ENCODE peak calls at places on chromosomes 4 and X, in eight cellular contexts. One of them, this sample, is unnamed.

GRCh38 chrX:153474718-153475117 is 4.3 kb upstream of the HAUS7 start:
- DNase-seq in caudate nucleus: no peak
- DNase-seq in activated CD4-positive, alpha-beta T cell treated with anti-CD3 and anti-CD28 coated beads, Interleukin-2, amount 50 U/mL, for 4 hours: peak
- DNase-seq in Calu3: peak
- DNase-seq in PC-3: peak
- DNase-seq in stimulated activated naive B cell treated with anti-CD40 and anti-IgM and Interleukin-4, amounts not matched to agents 10 μg/mL and 1 μg/mL and 100 μg/mL, for 72 hours: peak
- DNase-seq in anterior cingulate cortex: no peak
- DNase-seq in H9: no peak
- DNase-seq in this sample: peak

GRCh38 chr4:28444886-28445496 is 1584.3 kb downstream of the STIM2 start:
- DNase-seq in caudate nucleus: no peak
- DNase-seq in activated CD4-positive, alpha-beta T cell treated with anti-CD3 and anti-CD28 coated beads, Interleukin-2, amount 50 U/mL, for 4 hours: no peak
- DNase-seq in PC-3: peak
- DNase-seq in anterior cingulate cortex: no peak
- DNase-seq in stimulated activated naive B cell treated with anti-CD40 and anti-IgM and Interleukin-4, amounts not matched to agents 10 μg/mL and 1 μg/mL and 100 μg/mL, for 72 hours: no peak
- DNase-seq in H9: no peak
- DNase-seq in Calu3: no peak
- DNase-seq in this sample: peak

GRCh38 chrX:124337916-124338315 is 5.5 kb downstream of the TEX13D start:
- DNase-seq in PC-3: no peak
- DNase-seq in caudate nucleus: no peak
- DNase-seq in stimulated activated naive B cell treated with anti-CD40 and anti-IgM and Interleukin-4, amounts not matched to agents 10 μg/mL and 1 μg/mL and 100 μg/mL, for 72 hours: no peak
- DNase-seq in Calu3: no peak
- DNase-seq in H9: no peak
- DNase-seq in activated CD4-positive, alpha-beta T cell treated with anti-CD3 and anti-CD28 coated beads, Interleukin-2, amount 50 U/mL, for 4 hours: no peak
- DNase-seq in anterior cingulate cortex: no peak
- DNase-seq in this sample: no peak

GRCh38 chr4:133062851-133063250 is 86.2 kb upstream of the PCDH10 start:
- DNase-seq in Calu3: no peak
- DNase-seq in stimulated activated naive B cell treated with anti-CD40 and anti-IgM and Interleukin-4, amounts not matched to agents 10 μg/mL and 1 μg/mL and 100 μg/mL, for 72 hours: no peak
- DNase-seq in H9: no peak
- DNase-seq in caudate nucleus: no peak
- DNase-seq in anterior cingulate cortex: no peak
- DNase-seq in PC-3: no peak
- DNase-seq in activated CD4-positive, alpha-beta T cell treated with anti-CD3 and anti-CD28 coated beads, Interleukin-2, amount 50 U/mL, for 4 hours: no peak
- DNase-seq in this sample: peak

GRCh38 chrX:10656214-10656613 is 35.8 kb upstream of the MID1 start:
- DNase-seq in activated CD4-positive, alpha-beta T cell treated with anti-CD3 and anti-CD28 coated beads, Interleukin-2, amount 50 U/mL, for 4 hours: no peak
- DNase-seq in PC-3: no peak
- DNase-seq in stimulated activated naive B cell treated with anti-CD40 and anti-IgM and Interleukin-4, amounts not matched to agents 10 μg/mL and 1 μg/mL and 100 μg/mL, for 72 hours: no peak
- DNase-seq in Calu3: no peak
- DNase-seq in H9: no peak
- DNase-seq in caudate nucleus: no peak
- DNase-seq in anterior cingulate cortex: no peak
- DNase-seq in this sample: no peak

GRCh38 chr4:139656614-139657486 is 8.8 kb upstream of the MGST2 start:
- DNase-seq in Calu3: peak
- DNase-seq in activated CD4-positive, alpha-beta T cell treated with anti-CD3 and anti-CD28 coated beads, Interleukin-2, amount 50 U/mL, for 4 hours: peak
- DNase-seq in PC-3: peak
- DNase-seq in caudate nucleus: no peak
- DNase-seq in stimulated activated naive B cell treated with anti-CD40 and anti-IgM and Interleukin-4, amounts not matched to agents 10 μg/mL and 1 μg/mL and 100 μg/mL, for 72 hours: peak
- DNase-seq in H9: peak
- DNase-seq in anterior cingulate cortex: no peak
- DNase-seq in this sample: peak

GRCh38 chr4:2829933-2830451 is 13.7 kb upstream of the ADD1 start:
- DNase-seq in stimulated activated naive B cell treated with anti-CD40 and anti-IgM and Interleukin-4, amounts not matched to agents 10 μg/mL and 1 μg/mL and 100 μg/mL, for 72 hours: no peak
- DNase-seq in caudate nucleus: no peak
- DNase-seq in PC-3: no peak
- DNase-seq in activated CD4-positive, alpha-beta T cell treated with anti-CD3 and anti-CD28 coated beads, Interleukin-2, amount 50 U/mL, for 4 hours: no peak
- DNase-seq in Calu3: no peak
- DNase-seq in anterior cingulate cortex: no peak
- DNase-seq in H9: no peak
- DNase-seq in this sample: no peak

GRCh38 chrX:16022580-16023170 is 100.7 kb upstream of the GRPR start:
- DNase-seq in caudate nucleus: no peak
- DNase-seq in anterior cingulate cortex: no peak
- DNase-seq in stimulated activated naive B cell treated with anti-CD40 and anti-IgM and Interleukin-4, amounts not matched to agents 10 μg/mL and 1 μg/mL and 100 μg/mL, for 72 hours: no peak
- DNase-seq in PC-3: peak
- DNase-seq in H9: no peak
- DNase-seq in Calu3: no peak
- DNase-seq in activated CD4-positive, alpha-beta T cell treated with anti-CD3 and anti-CD28 coated beads, Interleukin-2, amount 50 U/mL, for 4 hours: no peak
- DNase-seq in this sample: peak